ENCODE peak calls at places on chromosomes 6 and 20, in ten cellular contexts. J is left lung; V is kidney; C is stimulated activated naive CD8-positive, alpha-beta T cell treated with anti-CD3 and anti-CD28 coated beads, Interleukin-15, Interleukin-2, amounts not matched to agents 100 U/mL and 50 U/mL, for 24 hours; I is activated naive CD8-positive, alpha-beta T cell treated with anti-CD3 and anti-CD28 coated beads, Interleukin-2, amount 50 U/mL, for 24 hours; Q is activated T-helper 1 cell treated with anti-CD3 and anti-CD28 coated beads, Interleukin-12 subunit alpha, Interleukin-12 subunit beta, Interleukin-2, Interleukin-4 antibody, amounts not matched to agents 30 ng/mL and 10 ng/mL and 1 ng/mL, durations not matched to agents 14 hours and 24 hours and 36 hours; L is activated CD8-positive, alpha-beta T cell treated with anti-CD3 and anti-CD28 coated beads, Interleukin-2, amount 10 ng/mL, durations not matched to agents 7 days and 5 days; H is occipital lobe; E is EH; Y is DMS 273 treated with DMSO at 0.1 percent for 48 hours. T is an unnamed sample.

GRCh38 chr6:38156818-38157565 is 337.5 kb downstream of the ZFAND3 start:
- DNase-seq in J (no peak), E (no peak), Y (no peak), I (no peak), H (no peak), C (no peak), V (no peak), L (no peak), Q (no peak), T (no peak)

GRCh38 chr6:168530653-168531071 is 89.7 kb downstream of the SMOC2 start:
- DNase-seq in Y (no peak), H (no peak), V (no peak), J (no peak), I (no peak), L (no peak), E (no peak), C (no peak), Q (no peak), T (no peak)

GRCh38 chr6:64220776-64221175 is 585.2 kb downstream of the PHF3 start:
- DNase-seq in J (no peak), L (no peak), Q (no peak), E (no peak), H (no peak), Y (no peak), C (no peak), I (no peak), V (no peak), T (no peak)

GRCh38 chr6:25829375-25829774 is 2.5 kb downstream of the SLC17A1 start:
- DNase-seq in I (no peak), V (no peak), H (no peak), C (no peak), Y (no peak), E (no peak), Q (no peak), J (no peak), L (no peak), T (no peak)

GRCh38 chr6:17867880-17868279 is 119.6 kb downstream of the KIF13A start:
- DNase-seq in L (no peak), V (no peak), Y (peak; percentile 97), I (no peak), Q (no peak), C (no peak), H (no peak), E (peak; percentile 88), J (no peak), T (no peak)

GRCh38 chr20:19659468-19659867 is 98.6 kb upstream of the RIN2 start:
- DNase-seq in L (no peak), Y (no peak), H (no peak), Q (no peak), C (no peak), J (no peak), E (peak; percentile 4), V (no peak), I (no peak), T (no peak)

GRCh38 chr20:49513531-49513930 is 31.1 kb upstream of the KCNB1 start:
- DNase-seq in I (no peak), H (no peak), E (no peak), Y (no peak), V (no peak), L (no peak), C (no peak), Q (no peak), J (no peak), T (peak; percentile 7)

GRCh38 chr6:11043961-11044711 is at the start of gene ELOVL2:
- DNase-seq in J (peak; percentile 81), Y (no peak), H (no peak), C (peak; percentile 47), E (peak; percentile 60), V (no peak), I (peak; percentile 34), L (no peak), Q (peak; percentile 5), T (no peak)

GRCh38 chr6:41442800-41443501 is 103.2 kb upstream of the FOXP4 start:
- DNase-seq in I (peak; percentile 40), C (peak; percentile 42), L (no peak), Q (no peak), V (peak; percentile 95), Y (no peak), H (no peak), J (no peak), E (peak; percentile 31), T (no peak)

GRCh38 chr6:21664263-21665081 is 70.9 kb downstream of the SOX4 start:
- DNase-seq in J (peak; percentile 76), C (peak; percentile 14), H (no peak), Y (no peak), I (peak; percentile 11), V (peak; percentile 84), E (peak; percentile 18), L (no peak), Q (no peak), T (no peak)

GRCh38 chr6:100892693-100893092 is 11.6 kb upstream of the ASCC3 start:
- DNase-seq in H (no peak), Y (no peak), Q (no peak), C (no peak), J (peak; percentile 59), E (peak; percentile 53), V (no peak), I (no peak), L (no peak), T (no peak)

GRCh38 chr6:93624408-93624807 is 205.0 kb upstream of the EPHA7 start:
- DNase-seq in Y (no peak), E (no peak), H (no peak), I (no peak), L (no peak), J (no peak), V (no peak), C (no peak), Q (no peak), T (no peak)

GRCh38 chr20:53124075-53124532 is 151.9 kb downstream of the TSHZ2 start:
- DNase-seq in E (no peak), Y (no peak), V (no peak), C (no peak), H (no peak), J (no peak), L (no peak), Q (no peak), I (no peak), T (no peak)

GRCh38 chr6:74731204-74731603 is 474.6 kb downstream of the COL12A1 start:
- DNase-seq in H (no peak), I (no peak), J (no peak), Q (no peak), L (no peak), V (no peak), C (no peak), E (peak; percentile 58), Y (no peak), T (no peak)

GRCh38 chr6:100549406-100550167 is 84.9 kb upstream of the SIM1 start:
- DNase-seq in J (no peak), Q (no peak), L (no peak), Y (no peak), H (no peak), V (no peak), E (peak; percentile 96), C (no peak), I (no peak), T (no peak)

GRCh38 chr6:26268659-26269402 is 96.2 kb upstream of the BTN3A2 start:
- DNase-seq in Q (no peak), Y (no peak), L (peak; percentile 49), V (no peak), J (no peak), C (peak; percentile 51), I (peak; percentile 39), H (no peak), E (peak; percentile 58), T (peak; percentile 45)

GRCh38 chr20:23151008-23151703 is 65.0 kb upstream of the CD93 start:
- DNase-seq in Q (no peak), I (no peak), C (no peak), H (no peak), E (no peak), J (no peak), V (no peak), Y (no peak), L (peak; percentile 16), T (no peak)

GRCh38 chr6:128519931-128520435 is 416 bp downstream of the PTPRK start:
- DNase-seq in H (no peak), Y (peak; percentile 67), L (peak; percentile 55), C (peak; percentile 30), E (no peak), J (peak; percentile 77), V (peak; percentile 85), Q (peak; percentile 22), I (peak; percentile 34), T (no peak)

GRCh38 chr6:63418741-63419140 is 99.0 kb upstream of the LGSN start:
- DNase-seq in H (peak; percentile 0), J (no peak), C (no peak), I (no peak), Q (no peak), Y (no peak), E (no peak), L (no peak), V (no peak), T (no peak)

GRCh38 chr6:116528800-116529199 is 16.7 kb downstream of the TRAPPC3L start:
- DNase-seq in C (no peak), I (no peak), Y (no peak), V (no peak), Q (no peak), L (no peak), J (no peak), H (no peak), E (peak; percentile 53), T (no peak)

GRCh38 chr6:33034554-33034953 is 25.2 kb upstream of the HLA-DOA start:
- DNase-seq in E (no peak), V (no peak), L (no peak), I (no peak), Q (no peak), C (no peak), Y (no peak), H (no peak), J (no peak), T (no peak)

GRCh38 chr6:38432079-38432478 is 207.7 kb downstream of the BTBD9 start:
- DNase-seq in L (no peak), J (no peak), Q (no peak), C (no peak), Y (no peak), V (no peak), E (no peak), H (no peak), I (no peak), T (no peak)

GRCh38 chr20:37262516-37262915 is 902 bp upstream of the GHRH start:
- DNase-seq in V (no peak), C (no peak), I (no peak), Q (no peak), Y (no peak), L (no peak), H (no peak), J (no peak), E (no peak), T (no peak)

GRCh38 chr6:110809792-110810191 is 5.5 kb downstream of the CDK19 start:
- DNase-seq in I (no peak), Q (no peak), L (no peak), E (no peak), C (no peak), J (no peak), Y (no peak), V (no peak), H (no peak), T (no peak)

T was measured in OCI-LY7.